ENCODE peak calls at places on chromosomes 6 and 20, in seven cellular contexts. One of them, this sample, is unnamed. For H3K27me3, the result is how much of the 10 kb centered on the place peaks cover.

GRCh38 chr20:37209661-37210314 is 30.4 kb upstream of the MROH8 start:
- DNase-seq in Peyer's patch: no peak
- DNase-seq in brain microvascular endothelial cell: no peak
- DNase-seq in CD8-positive, alpha-beta memory T cell: no peak
- DNase-seq in cardiac muscle cell: no peak
- DNase-seq in right lobe of liver: no peak
- DNase-seq in GM23248: no peak
- DNase-seq in this sample: peak

GRCh38 chr6:148342146-148343027 is at the start of gene SASH1:
- DNase-seq in cardiac muscle cell: peak
- DNase-seq in GM23248: peak
- DNase-seq in brain microvascular endothelial cell: peak
- DNase-seq in CD8-positive, alpha-beta memory T cell: no peak
- DNase-seq in right lobe of liver: peak
- DNase-seq in Peyer's patch: peak
- DNase-seq in this sample: peak

GRCh38 chr6:89711801-89712200 is 73.3 kb upstream of the LYRM2 start:
- DNase-seq in GM23248: no peak
- DNase-seq in Peyer's patch: no peak
- DNase-seq in brain microvascular endothelial cell: no peak
- DNase-seq in CD8-positive, alpha-beta memory T cell: no peak
- DNase-seq in cardiac muscle cell: no peak
- DNase-seq in right lobe of liver: no peak
- DNase-seq in this sample: no peak

GRCh38 chr20:46228671-46229070 is 79.6 kb downstream of the CDH22 start:
- DNase-seq in Peyer's patch: no peak
- DNase-seq in brain microvascular endothelial cell: no peak
- DNase-seq in cardiac muscle cell: no peak
- DNase-seq in right lobe of liver: no peak
- DNase-seq in CD8-positive, alpha-beta memory T cell: no peak
- DNase-seq in GM23248: no peak
- DNase-seq in this sample: no peak

GRCh38 chr6:41355952-41356351 is 20.5 kb downstream of the NCR2 start:
- DNase-seq in right lobe of liver: no peak
- DNase-seq in Peyer's patch: no peak
- DNase-seq in cardiac muscle cell: no peak
- DNase-seq in GM23248: no peak
- DNase-seq in brain microvascular endothelial cell: no peak
- DNase-seq in CD8-positive, alpha-beta memory T cell: no peak
- DNase-seq in this sample: no peak

GRCh38 chr6:100099189-100100074 is 105.4 kb upstream of the MCHR2 start:
- DNase-seq in GM23248: peak
- DNase-seq in cardiac muscle cell: peak
- DNase-seq in CD8-positive, alpha-beta memory T cell: no peak
- DNase-seq in brain microvascular endothelial cell: no peak
- DNase-seq in Peyer's patch: no peak
- DNase-seq in right lobe of liver: no peak
- DNase-seq in this sample: peak

GRCh38 chr6:136158398-136158797 is 91.7 kb downstream of the MTFR2 start:
- DNase-seq in GM23248: no peak
- DNase-seq in cardiac muscle cell: peak
- DNase-seq in brain microvascular endothelial cell: no peak
- DNase-seq in CD8-positive, alpha-beta memory T cell: no peak
- DNase-seq in right lobe of liver: peak
- DNase-seq in Peyer's patch: no peak
- DNase-seq in this sample: no peak

GRCh38 chr6:143708889-143709288 is 31.1 kb downstream of the PHACTR2 start:
- DNase-seq in right lobe of liver: no peak
- DNase-seq in GM23248: no peak
- DNase-seq in cardiac muscle cell: no peak
- DNase-seq in CD8-positive, alpha-beta memory T cell: no peak
- DNase-seq in brain microvascular endothelial cell: no peak
- DNase-seq in Peyer's patch: no peak
- DNase-seq in this sample: no peak

GRCh38 chr20:53621482-53622246 is 28.0 kb upstream of the ZNF217 start:
- DNase-seq in GM23248: peak
- DNase-seq in cardiac muscle cell: peak
- DNase-seq in CD8-positive, alpha-beta memory T cell: no peak
- DNase-seq in right lobe of liver: peak
- DNase-seq in brain microvascular endothelial cell: no peak
- DNase-seq in Peyer's patch: peak
- DNase-seq in this sample: peak

GRCh38 chr20:17958326-17959256 is 10.0 kb downstream of the SNX5 start:
- DNase-seq in Peyer's patch: no peak
- DNase-seq in brain microvascular endothelial cell: no peak
- DNase-seq in right lobe of liver: no peak
- DNase-seq in CD8-positive, alpha-beta memory T cell: no peak
- DNase-seq in cardiac muscle cell: peak
- DNase-seq in GM23248: peak
- DNase-seq in this sample: no peak

GRCh38 chr6:45880139-45880538 is 135.5 kb downstream of the CLIC5 start:
- DNase-seq in Peyer's patch: no peak
- DNase-seq in CD8-positive, alpha-beta memory T cell: no peak
- DNase-seq in brain microvascular endothelial cell: no peak
- DNase-seq in right lobe of liver: no peak
- DNase-seq in GM23248: peak
- DNase-seq in cardiac muscle cell: peak
- DNase-seq in this sample: no peak

GRCh38 chr6:142440603-142441293 is 138.9 kb downstream of the ADGRG6 start:
- DNase-seq in Peyer's patch: no peak
- DNase-seq in GM23248: no peak
- DNase-seq in brain microvascular endothelial cell: no peak
- DNase-seq in cardiac muscle cell: no peak
- DNase-seq in CD8-positive, alpha-beta memory T cell: no peak
- DNase-seq in right lobe of liver: no peak
- DNase-seq in this sample: no peak

GRCh38 chr6:11007715-11008608 is 36.1 kb downstream of the ELOVL2 start:
- DNase-seq in brain microvascular endothelial cell: peak
- DNase-seq in cardiac muscle cell: peak
- DNase-seq in right lobe of liver: no peak
- DNase-seq in CD8-positive, alpha-beta memory T cell: no peak
- DNase-seq in Peyer's patch: no peak
- DNase-seq in GM23248: peak
- DNase-seq in this sample: peak

GRCh38 chr6:62891065-62891647 is 320.1 kb upstream of the FKBP1C start:
- DNase-seq in cardiac muscle cell: no peak
- DNase-seq in right lobe of liver: no peak
- DNase-seq in GM23248: peak
- DNase-seq in brain microvascular endothelial cell: no peak
- DNase-seq in CD8-positive, alpha-beta memory T cell: no peak
- DNase-seq in Peyer's patch: no peak
- DNase-seq in this sample: peak

GRCh38 chr6:116016846-116017545 is 43.7 kb downstream of the FRK start:
- DNase-seq in cardiac muscle cell: peak
- DNase-seq in brain microvascular endothelial cell: no peak
- DNase-seq in CD8-positive, alpha-beta memory T cell: no peak
- DNase-seq in Peyer's patch: no peak
- DNase-seq in GM23248: no peak
- DNase-seq in right lobe of liver: no peak
- DNase-seq in this sample: no peak

GRCh38 chr20:54188132-54188835 is 14.5 kb upstream of the CYP24A1 start:
- DNase-seq in Peyer's patch: no peak
- DNase-seq in brain microvascular endothelial cell: no peak
- DNase-seq in right lobe of liver: no peak
- DNase-seq in GM23248: no peak
- DNase-seq in CD8-positive, alpha-beta memory T cell: no peak
- DNase-seq in cardiac muscle cell: no peak
- DNase-seq in this sample: no peak

GRCh38 chr6:7691675-7692452 is 34.0 kb upstream of the BMP6 start:
- DNase-seq in CD8-positive, alpha-beta memory T cell: no peak
- DNase-seq in GM23248: peak
- DNase-seq in cardiac muscle cell: peak
- DNase-seq in brain microvascular endothelial cell: peak
- DNase-seq in right lobe of liver: no peak
- DNase-seq in Peyer's patch: no peak
- DNase-seq in this sample: peak

GRCh38 chr6:56547687-56548086 is 95.0 kb downstream of the DST start:
- DNase-seq in cardiac muscle cell: no peak
- DNase-seq in GM23248: no peak
- DNase-seq in Peyer's patch: no peak
- DNase-seq in CD8-positive, alpha-beta memory T cell: no peak
- DNase-seq in right lobe of liver: no peak
- DNase-seq in brain microvascular endothelial cell: no peak
- DNase-seq in this sample: no peak

GRCh38 chr20:60050193-60050960 is 92.2 kb downstream of the CDH26 start:
- DNase-seq in Peyer's patch: no peak
- DNase-seq in cardiac muscle cell: no peak
- DNase-seq in GM23248: no peak
- DNase-seq in CD8-positive, alpha-beta memory T cell: no peak
- DNase-seq in right lobe of liver: no peak
- DNase-seq in brain microvascular endothelial cell: no peak
- DNase-seq in this sample: peak

GRCh38 chr20:58407201-58407873 is 18.3 kb downstream of the VAPB start:
- DNase-seq in CD8-positive, alpha-beta memory T cell: no peak
- DNase-seq in brain microvascular endothelial cell: no peak
- DNase-seq in Peyer's patch: no peak
- DNase-seq in cardiac muscle cell: peak
- DNase-seq in GM23248: peak
- DNase-seq in right lobe of liver: no peak
- DNase-seq in this sample: peak

GRCh38 chr20:19828233-19828632 is 70.2 kb downstream of the RIN2 start:
- DNase-seq in right lobe of liver: no peak
- DNase-seq in cardiac muscle cell: no peak
- DNase-seq in GM23248: no peak
- DNase-seq in brain microvascular endothelial cell: peak
- DNase-seq in Peyer's patch: no peak
- DNase-seq in CD8-positive, alpha-beta memory T cell: peak
- DNase-seq in this sample: peak

DNA sequence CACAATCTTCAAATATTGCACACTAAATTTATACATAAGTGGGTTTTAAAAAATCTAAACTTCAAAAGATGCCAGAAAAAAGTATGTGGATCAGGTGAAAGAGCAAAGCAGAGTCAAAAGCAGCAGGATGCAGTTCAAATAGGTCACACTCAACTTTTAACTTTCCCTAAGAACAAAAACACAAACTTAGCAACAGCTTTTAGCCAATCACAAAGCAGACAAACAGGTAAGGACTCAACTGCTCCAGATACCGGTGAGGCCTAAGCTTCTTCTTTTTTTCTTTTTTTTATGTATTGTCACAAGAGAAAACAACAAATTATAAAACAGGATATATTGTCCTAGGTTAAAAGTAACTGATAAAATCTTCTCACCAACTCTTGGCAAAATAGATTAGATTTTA is 74.7 kb downstream of the SESN1 start:
- DNase-seq in GM23248: no peak
- DNase-seq in brain microvascular endothelial cell: no peak
- DNase-seq in right lobe of liver: no peak
- DNase-seq in Peyer's patch: no peak
- DNase-seq in cardiac muscle cell: no peak
- DNase-seq in CD8-positive, alpha-beta memory T cell: peak
- DNase-seq in this sample: no peak
- H3K4me3 ChIP-seq in GM23248: no peak
- H3K4me3 ChIP-seq in brain microvascular endothelial cell: no peak
- H3K4me3 ChIP-seq in right lobe of liver: no peak
- H3K4me3 ChIP-seq in Peyer's patch: no peak
- H3K4me3 ChIP-seq in cardiac muscle cell: no peak
- H3K4me3 ChIP-seq in CD8-positive, alpha-beta memory T cell: no peak
- H3K4me3 ChIP-seq in this sample: no peak

GRCh38 chr20:47773381-47773786 is 11.9 kb downstream of the SULF2 start:
- DNase-seq in brain microvascular endothelial cell: no peak
- DNase-seq in Peyer's patch: no peak
- DNase-seq in CD8-positive, alpha-beta memory T cell: no peak
- DNase-seq in right lobe of liver: no peak
- DNase-seq in cardiac muscle cell: no peak
- DNase-seq in GM23248: no peak
- DNase-seq in this sample: no peak

GRCh38 chr20:47775039-47775438 is 10.2 kb downstream of the SULF2 start:
- DNase-seq in Peyer's patch: no peak
- DNase-seq in cardiac muscle cell: no peak
- DNase-seq in CD8-positive, alpha-beta memory T cell: no peak
- DNase-seq in right lobe of liver: no peak
- DNase-seq in GM23248: no peak
- DNase-seq in brain microvascular endothelial cell: no peak
- DNase-seq in this sample: no peak

GRCh38 chr20:47774081-47774777 is 11.1 kb downstream of the SULF2 start:
- DNase-seq in CD8-positive, alpha-beta memory T cell: no peak
- DNase-seq in cardiac muscle cell: no peak
- DNase-seq in brain microvascular endothelial cell: no peak
- DNase-seq in GM23248: no peak
- DNase-seq in right lobe of liver: no peak
- DNase-seq in Peyer's patch: peak
- DNase-seq in this sample: no peak

GRCh38 chr20:47768016-47768953 is 17.0 kb downstream of the SULF2 start:
- DNase-seq in cardiac muscle cell: peak
- DNase-seq in Peyer's patch: peak
- DNase-seq in brain microvascular endothelial cell: no peak
- DNase-seq in right lobe of liver: no peak
- DNase-seq in CD8-positive, alpha-beta memory T cell: no peak
- DNase-seq in GM23248: no peak
- DNase-seq in this sample: no peak

DNA sequence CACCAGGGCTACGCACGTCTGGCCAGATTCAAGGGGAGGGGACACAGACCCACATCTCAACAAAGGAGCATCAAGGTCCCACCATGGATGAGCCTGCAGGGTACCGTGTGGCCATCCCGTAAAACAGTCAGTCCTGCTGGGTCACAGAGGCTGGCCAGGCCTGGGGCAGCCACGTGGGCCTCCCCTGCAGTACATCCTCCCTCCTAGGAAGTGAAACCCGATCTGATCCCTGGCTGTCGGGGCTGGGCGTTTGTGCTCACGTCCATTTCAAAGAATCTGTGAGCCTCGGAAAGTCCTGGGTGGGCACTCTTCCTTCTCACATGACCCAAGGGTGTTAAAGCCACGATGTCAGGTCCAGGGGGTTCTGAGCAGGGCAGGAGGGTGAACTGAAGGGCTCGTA is 14.3 kb downstream of the SULF2 start:
- DNase-seq in brain microvascular endothelial cell: no peak
- DNase-seq in right lobe of liver: no peak
- DNase-seq in CD8-positive, alpha-beta memory T cell: no peak
- DNase-seq in Peyer's patch: no peak
- DNase-seq in GM23248: no peak
- DNase-seq in cardiac muscle cell: no peak
- DNase-seq in this sample: no peak
- H3K27me3 ChIP-seq in brain microvascular endothelial cell: under half
- H3K27me3 ChIP-seq in right lobe of liver: under half
- H3K27me3 ChIP-seq in CD8-positive, alpha-beta memory T cell: under half
- H3K27me3 ChIP-seq in Peyer's patch: under half
- H3K27me3 ChIP-seq in GM23248: under half
- H3K27me3 ChIP-seq in cardiac muscle cell: under half
- H3K27me3 ChIP-seq in this sample: under half

DNA sequence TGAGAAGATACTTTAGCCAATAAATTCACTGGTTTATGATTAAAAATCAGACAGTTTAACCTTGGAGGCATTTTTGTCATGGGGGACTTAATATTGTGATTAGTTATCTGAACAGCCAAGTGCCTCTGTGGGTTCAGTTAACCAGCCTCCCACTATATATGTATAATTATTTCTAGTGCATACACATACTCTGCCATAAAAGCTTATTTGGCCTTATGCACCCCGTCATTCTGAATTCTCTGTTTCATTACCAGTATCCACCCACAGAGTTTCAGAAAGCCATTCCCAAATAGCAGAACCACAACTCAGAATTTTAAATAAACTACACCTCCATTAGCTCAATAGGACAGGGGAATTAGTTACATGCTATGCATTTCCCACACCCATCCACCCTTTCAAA is 279.7 kb downstream of the ZFAND3 start:
- DNase-seq in Peyer's patch: no peak
- DNase-seq in GM23248: no peak
- DNase-seq in cardiac muscle cell: no peak
- DNase-seq in brain microvascular endothelial cell: no peak
- DNase-seq in right lobe of liver: no peak
- DNase-seq in CD8-positive, alpha-beta memory T cell: no peak
- DNase-seq in this sample: no peak
- H3K4me3 ChIP-seq in Peyer's patch: no peak
- H3K4me3 ChIP-seq in GM23248: no peak
- H3K4me3 ChIP-seq in cardiac muscle cell: no peak
- H3K4me3 ChIP-seq in brain microvascular endothelial cell: no peak
- H3K4me3 ChIP-seq in right lobe of liver: no peak
- H3K4me3 ChIP-seq in CD8-positive, alpha-beta memory T cell: no peak
- H3K4me3 ChIP-seq in this sample: no peak

GRCh38 chr20:20877079-20877478 is 164.6 kb upstream of the RALGAPA2 start:
- DNase-seq in Peyer's patch: no peak
- DNase-seq in CD8-positive, alpha-beta memory T cell: no peak
- DNase-seq in brain microvascular endothelial cell: no peak
- DNase-seq in right lobe of liver: no peak
- DNase-seq in GM23248: no peak
- DNase-seq in cardiac muscle cell: no peak
- DNase-seq in this sample: no peak
- H3K27me3 ChIP-seq in Peyer's patch: under half
- H3K27me3 ChIP-seq in CD8-positive, alpha-beta memory T cell: under half
- H3K27me3 ChIP-seq in brain microvascular endothelial cell: under half
- H3K27me3 ChIP-seq in right lobe of liver: under half
- H3K27me3 ChIP-seq in GM23248: under half
- H3K27me3 ChIP-seq in cardiac muscle cell: under half
- H3K27me3 ChIP-seq in this sample: under half

This sample was measured in bronchial epithelial cell.